ENCODE peak calls at places on chromosome 6, in eight cellular contexts. I is SW 1271; W is GM04503; O is NCI-H2081; S is KBM-7; L is Daoy; C is dermis microvascular lymphatic vessel endothelial cell; F is CD4-positive, CD25-positive, alpha-beta regulatory T cell. E is an unnamed sample.
A peak's percentile ranks its signal among the peaks of the same experiment; 100 is the strongest.

GRCh38 chr6:13813621-13814175 is 659 bp downstream of the MCUR1 start:
- DNase-seq in I (peak; percentile 86), W (no peak), O (peak; percentile 55), C (peak; percentile 23), S (peak; percentile 82), L (peak; percentile 81), F (no peak), E (peak; percentile 33)

GRCh38 chr6:53041356-53041755 is 23.8 kb upstream of the FBXO9 start:
- DNase-seq in L (no peak), C (no peak), O (no peak), S (no peak), I (no peak), F (no peak), W (no peak), E (no peak)

GRCh38 chr6:95249176-95249575 is 328.2 kb upstream of the MANEA start:
- DNase-seq in L (no peak), C (no peak), W (no peak), S (no peak), I (no peak), O (no peak), F (no peak), E (peak; percentile 86)

GRCh38 chr6:91580635-91581034 is 993.8 kb upstream of the MAP3K7 start:
- DNase-seq in I (no peak), L (no peak), F (no peak), C (no peak), W (no peak), S (no peak), O (no peak), E (peak; percentile 24)

GRCh38 chr6:78910611-78911134 is 43.3 kb downstream of the IRAK1BP1 start:
- DNase-seq in I (no peak), S (no peak), C (no peak), O (no peak), W (no peak), L (no peak), F (peak; percentile 34), E (peak; percentile 21)

GRCh38 chr6:1624848-1625341 is 15.2 kb downstream of the FOXC1 start:
- DNase-seq in W (no peak), I (no peak), S (no peak), F (no peak), L (peak; percentile 76), C (peak; percentile 51), O (no peak), E (peak; percentile 48)

GRCh38 chr6:145898376-145898775 is 65.8 kb downstream of the SHPRH start:
- DNase-seq in O (no peak), L (peak; percentile 57), W (no peak), S (peak; percentile 46), I (no peak), F (no peak), C (no peak), E (peak; percentile 90)

GRCh38 chr6:40355532-40355931 is 231.6 kb downstream of the LRFN2 start:
- DNase-seq in I (no peak), F (no peak), S (no peak), W (no peak), L (no peak), O (no peak), C (no peak), E (no peak)

GRCh38 chr6:133184798-133185380 is 56.3 kb upstream of the EYA4 start:
- DNase-seq in I (peak; percentile 36), O (peak; percentile 11), C (peak; percentile 6), F (peak; percentile 24), S (peak; percentile 21), L (peak; percentile 28), W (peak; percentile 0), E (peak; percentile 34)

GRCh38 chr6:7053125-7053784 is 54.5 kb upstream of the RREB1 start:
- DNase-seq in F (no peak), W (no peak), I (no peak), S (peak; percentile 42), L (no peak), O (no peak), C (no peak), E (no peak)